ENCODE peak calls at places on chromosomes 13 and 19, in five cellular contexts. L, Q, A, T and C are unnamed samples.

GRCh38 chr13:79815041-79815440 is 334.1 kb downstream of the NDFIP2 start:
- DNase-seq in L (no peak), Q (no peak), A (no peak), T (no peak), C (no peak)

GRCh38 chr13:79519252-79519651 is 38.3 kb downstream of the NDFIP2 start:
- DNase-seq in L (no peak), Q (no peak), A (no peak), T (no peak), C (no peak)

GRCh38 chr19:58469241-58470013 is 2.5 kb downstream of the ZNF324 start:
- DNase-seq in L (no peak), Q (no peak), A (no peak), T (no peak), C (no peak)

GRCh38 chr13:48078251-48078656 is 16.6 kb downstream of the MED4 start:
- DNase-seq in L (no peak), Q (peak; percentile 69), A (peak; percentile 15), T (no peak), C (peak; percentile 57)

GRCh38 chr13:25775275-25775674 is 276.5 kb downstream of the SHISA2 start:
- DNase-seq in L (no peak), Q (no peak), A (no peak), T (no peak), C (no peak)

GRCh38 chr19:2333027-2333806 is 4.7 kb downstream of the SPPL2B start:
- DNase-seq in L (no peak), Q (peak; percentile 38), A (no peak), T (no peak), C (no peak)

GRCh38 chr13:89474432-89474831 is 1803.3 kb downstream of the SLITRK5 start:
- DNase-seq in L (no peak), Q (no peak), A (no peak), T (no peak), C (no peak)

GRCh38 chr13:51832471-51833152 is 12.4 kb downstream of the TMEM272 start:
- DNase-seq in L (no peak), Q (peak; percentile 58), A (peak; percentile 62), T (no peak), C (peak; percentile 73)

GRCh38 chr19:46133777-46134231 is 9.3 kb upstream of the IGFL3 start:
- DNase-seq in L (no peak), Q (no peak), A (no peak), T (no peak), C (no peak)

GRCh38 chr13:86932935-86933334 is 738.2 kb upstream of the SLITRK5 start:
- DNase-seq in L (no peak), Q (no peak), A (no peak), T (no peak), C (no peak)

GRCh38 chr13:112603641-112604220 is 15.8 kb upstream of the TUBGCP3 start:
- DNase-seq in L (no peak), Q (no peak), A (peak; percentile 63), T (no peak), C (no peak)

GRCh38 chr13:98500963-98501421 is 75.9 kb downstream of the STK24 start:
- DNase-seq in L (no peak), Q (no peak), A (no peak), T (no peak), C (no peak)

GRCh38 chr13:19864018-19864338 is 529 bp upstream of the ZMYM5 start:
- DNase-seq in L (no peak), Q (no peak), A (peak; percentile 89), T (no peak), C (peak; percentile 68)

GRCh38 chr19:55642153-55643002 is 1.1 kb upstream of the ZNF581 start:
- DNase-seq in L (no peak), Q (peak; percentile 60), A (peak; percentile 29), T (no peak), C (peak; percentile 59)

GRCh38 chr13:33262069-33262487 is 23.5 kb downstream of the STARD13 start:
- DNase-seq in L (no peak), Q (no peak), A (no peak), T (no peak), C (no peak)

GRCh38 chr19:46697142-46697960 is 19.6 kb downstream of the PRKD2 start:
- DNase-seq in L (peak; percentile 63), Q (peak; percentile 21), A (peak; percentile 71), T (peak; percentile 64), C (peak; percentile 48)

GRCh38 chr13:46170268-46170667 is 11.7 kb downstream of the LCP1 start:
- DNase-seq in L (no peak), Q (no peak), A (no peak), T (no peak), C (no peak)

GRCh38 chr13:23445794-23446193 is 12.3 kb upstream of the SACS start:
- DNase-seq in L (no peak), Q (no peak), A (no peak), T (no peak), C (no peak)

GRCh38 chr19:6425732-6426686 is 1.4 kb upstream of the KHSRP start:
- DNase-seq in L (no peak), Q (peak; percentile 40), A (no peak), T (no peak), C (peak; percentile 37)
- TF ChIP-seq CTCF in L (no peak), Q (no peak), A (no peak), T (no peak), C (no peak)

GRCh38 chr13:96141032-96141431 is 51.1 kb downstream of the HS6ST3 start:
- DNase-seq in L (no peak), Q (no peak), A (peak; percentile 19), T (no peak), C (no peak)
- TF ChIP-seq CTCF in L (peak; percentile 44), Q (no peak), A (peak; percentile 31), T (no peak), C (no peak)

GRCh38 chr13:75881109-75881775 is 245.1 kb downstream of the LMO7 start:
- DNase-seq in L (no peak), Q (no peak), A (no peak), T (no peak), C (no peak)
- TF ChIP-seq CTCF in L (no peak), Q (no peak), A (no peak), T (no peak), C (no peak)

DNA sequence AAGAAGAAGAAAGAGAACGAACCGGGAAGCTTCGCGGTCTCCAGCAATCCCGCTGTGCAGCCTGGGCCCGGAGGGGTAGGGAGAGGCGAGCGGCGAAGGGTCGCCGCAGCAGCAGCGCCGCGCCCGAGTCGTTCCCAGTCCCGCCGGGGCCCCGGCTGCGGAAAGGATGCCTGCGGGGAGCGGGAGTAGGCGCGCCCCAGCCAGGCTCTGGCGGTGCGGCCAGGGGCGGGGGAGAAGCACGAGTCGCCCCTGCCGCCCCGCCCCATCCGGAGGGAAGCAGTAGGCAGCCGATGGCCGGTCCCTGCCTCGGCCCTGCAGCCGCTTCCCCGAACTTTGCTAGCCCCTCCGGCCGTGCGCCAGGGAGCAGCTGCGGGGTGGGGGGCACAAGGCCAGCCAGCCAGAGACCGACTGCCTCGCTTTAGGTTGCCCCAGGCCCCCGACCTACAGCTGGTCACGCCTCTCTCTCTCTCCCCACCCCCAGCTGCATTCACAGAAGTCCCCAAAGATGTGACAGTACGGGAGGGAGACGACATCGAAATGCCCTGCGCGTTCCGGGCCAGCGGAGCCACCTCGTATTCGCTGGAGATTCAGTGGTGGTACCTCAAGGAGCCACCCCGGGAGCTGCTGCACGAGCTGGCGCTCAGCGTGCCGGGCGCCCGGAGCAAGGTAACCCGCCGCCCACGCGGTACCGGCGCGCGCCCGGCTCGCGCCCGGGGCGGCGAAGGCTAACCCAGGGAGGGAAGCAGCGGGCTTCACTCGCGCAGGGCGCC is 1.1 kb downstream of the VSTM2B start:
- DNase-seq in L (no peak), Q (no peak), A (no peak), T (no peak), C (peak; percentile 63)
- TF ChIP-seq CTCF in L (no peak), Q (no peak), A (no peak), T (no peak), C (no peak)

GRCh38 chr19:42177686-42178019 is 39.8 kb downstream of the DEDD2 start:
- DNase-seq in L (no peak), Q (no peak), A (no peak), T (no peak), C (no peak)

GRCh38 chr19:42175335-42175734 is 42.1 kb downstream of the DEDD2 start:
- DNase-seq in L (no peak), Q (no peak), A (no peak), T (no peak), C (no peak)

GRCh38 chr19:42176649-42176989 is 40.9 kb downstream of the DEDD2 start:
- DNase-seq in L (no peak), Q (no peak), A (no peak), T (no peak), C (no peak)

GRCh38 chr19:42175952-42176648 is 41.4 kb downstream of the DEDD2 start:
- DNase-seq in L (no peak), Q (no peak), A (peak; percentile 19), T (no peak), C (peak; percentile 37)

GRCh38 chr19:42176990-42177685 is 40.3 kb downstream of the DEDD2 start:
- DNase-seq in L (peak; percentile 65), Q (peak; percentile 86), A (peak; percentile 73), T (peak; percentile 46), C (peak; percentile 80)
- TF ChIP-seq CTCF in L (peak; percentile 58), Q (peak; percentile 48), A (peak; percentile 28), T (no peak), C (peak; percentile 25)

GRCh38 chr19:5101871-5102270 is 133.0 kb downstream of the KDM4B start:
- DNase-seq in L (no peak), Q (no peak), A (no peak), T (no peak), C (no peak)

GRCh38 chr19:5097331-5097930 is 128.5 kb downstream of the KDM4B start:
- DNase-seq in L (no peak), Q (no peak), A (no peak), T (no peak), C (no peak)

GRCh38 chr19:5098646-5099045 is 129.7 kb downstream of the KDM4B start:
- DNase-seq in L (no peak), Q (no peak), A (no peak), T (no peak), C (no peak)

GRCh38 chr19:5097959-5098623 is 129.2 kb downstream of the KDM4B start:
- DNase-seq in L (no peak), Q (no peak), A (no peak), T (no peak), C (no peak)

GRCh38 chr19:5099822-5100221 is 130.9 kb downstream of the KDM4B start:
- DNase-seq in L (no peak), Q (no peak), A (no peak), T (no peak), C (no peak)
- TF ChIP-seq CTCF in L (no peak), Q (no peak), A (no peak), T (no peak), C (no peak)

DNA sequence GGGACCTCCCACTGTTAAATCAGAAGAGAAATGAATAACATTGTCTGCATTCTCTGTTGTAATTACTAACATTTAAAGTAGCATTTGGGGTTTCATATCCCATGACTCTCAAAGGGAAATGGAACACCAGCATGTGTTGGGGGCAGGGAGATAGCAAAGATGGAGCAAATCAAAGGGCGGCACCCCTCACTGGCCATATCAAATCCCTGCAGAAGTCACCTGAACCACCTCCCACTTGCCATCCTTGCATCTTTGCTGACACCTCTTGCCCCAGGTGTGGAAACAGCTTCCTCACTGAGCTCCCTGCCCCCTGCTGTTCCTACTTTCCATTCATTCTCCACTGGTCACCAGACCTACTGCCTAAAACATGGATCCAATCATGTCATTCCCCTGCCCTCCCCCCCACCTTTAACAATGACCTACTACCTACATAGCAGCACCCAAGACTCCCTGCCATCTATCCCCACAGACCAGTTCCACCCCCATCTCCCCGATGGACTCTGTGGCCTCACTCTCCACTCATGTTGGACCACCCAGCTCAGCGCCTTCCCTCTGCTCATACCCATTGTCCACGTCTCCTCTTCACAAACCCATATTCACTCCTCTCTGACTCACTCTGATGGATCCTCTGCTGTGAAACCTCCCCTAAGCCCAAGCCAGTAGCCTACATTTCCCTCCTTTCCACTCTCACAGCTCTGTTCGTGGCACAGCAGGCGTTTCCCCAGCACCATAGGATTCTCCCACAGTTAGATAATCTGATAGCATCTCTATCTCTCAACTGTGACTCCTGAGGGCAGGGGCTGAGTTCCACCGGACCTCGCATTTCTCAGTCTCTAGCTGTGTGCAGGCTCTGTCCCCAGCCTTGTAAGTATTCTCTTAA is 55.9 kb downstream of the DLEU7 start:
- DNase-seq in L (no peak), Q (no peak), A (no peak), T (no peak), C (no peak)
- TF ChIP-seq CTCF in L (no peak), Q (no peak), A (no peak), T (no peak), C (no peak)